ENCODE peak calls at places on chromosomes 6 and 20, in four cellular contexts. X is WTC11, A is GM12878, J is HepG2. G is an unnamed sample.
A peak's percentile ranks its signal among the peaks of the same experiment; 100 is the strongest.

GRCh38 chr6:25107218-25107617 is 171.5 kb upstream of the RIPOR2 start:
- DNase-seq in X (no peak), A (no peak), J (no peak), G (no peak)

GRCh38 chr20:1600736-1601135 is 19.1 kb downstream of the SIRPB1 start:
- DNase-seq in X (no peak), A (no peak), J (no peak), G (no peak)

GRCh38 chr6:144234399-144234798 is 50.7 kb upstream of the UTRN start:
- DNase-seq in X (no peak), A (no peak), J (no peak), G (no peak)

GRCh38 chr20:24959591-24960301 is 10.7 kb downstream of the CST7 start:
- DNase-seq in X (no peak), A (no peak), J (no peak), G (no peak)

GRCh38 chr6:356828-357251 is 34.7 kb upstream of the IRF4 start:
- DNase-seq in X (no peak), A (no peak), J (no peak), G (no peak)

GRCh38 chr6:30820196-30820595 is 64.1 kb upstream of the DDR1 start:
- DNase-seq in X (no peak), A (no peak), J (peak; percentile 65), G (no peak)

GRCh38 chr6:159931112-159931511 is 37.8 kb upstream of the IGF2R start:
- DNase-seq in X (no peak), A (peak; percentile 88), J (no peak), G (no peak)

GRCh38 chr6:148969271-148969666 is 222.4 kb downstream of the UST start:
- DNase-seq in X (no peak), A (no peak), J (no peak), G (no peak)

GRCh38 chr6:79522609-79523008 is 14.6 kb downstream of the LCA5 start:
- DNase-seq in X (no peak), A (no peak), J (no peak), G (no peak)

GRCh38 chr6:71410164-71410566 is 121.6 kb downstream of the OGFRL1 start:
- DNase-seq in X (no peak), A (peak; percentile 5), J (no peak), G (no peak)

DNA sequence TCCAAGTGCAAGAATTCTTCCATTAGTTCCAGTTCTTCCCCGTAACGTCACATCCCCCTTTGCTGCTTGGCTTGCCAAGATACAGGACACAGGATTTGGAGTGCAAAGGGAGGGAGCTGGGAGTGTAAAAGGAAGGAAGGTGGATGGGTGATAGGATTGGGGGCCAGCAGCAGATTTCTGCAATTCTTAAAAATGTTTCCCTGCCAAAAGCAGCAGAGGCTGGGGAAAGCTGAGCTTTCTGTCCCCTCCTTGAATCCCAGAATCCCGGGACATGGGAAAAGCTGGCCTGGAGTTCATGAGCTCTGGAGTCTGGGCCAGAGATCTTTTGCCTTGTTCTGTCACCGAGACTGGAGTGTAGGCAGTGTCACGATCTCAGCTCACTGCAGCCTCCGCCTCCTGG is 60.0 kb upstream of the EPB41L1 start:
- DNase-seq in X (no peak), A (no peak), J (no peak), G (peak; percentile 4)
- TF ChIP-seq NR2C2 in X (no peak), A (no peak), J (no peak), G (no peak)

GRCh38 chr6:131096786-131097185 is 33.7 kb upstream of the EPB41L2 start:
- DNase-seq in X (no peak), A (no peak), J (no peak), G (no peak)

GRCh38 chr6:131107166-131107565 is 28.1 kb upstream of the AKAP7 start:
- DNase-seq in X (no peak), A (no peak), J (peak; percentile 80), G (no peak)

GRCh38 chr6:131103869-131104268 is 31.4 kb upstream of the AKAP7 start:
- DNase-seq in X (no peak), A (no peak), J (no peak), G (no peak)

GRCh38 chr6:131103296-131103695 is 32.0 kb upstream of the AKAP7 start:
- DNase-seq in X (no peak), A (no peak), J (no peak), G (no peak)

DNA sequence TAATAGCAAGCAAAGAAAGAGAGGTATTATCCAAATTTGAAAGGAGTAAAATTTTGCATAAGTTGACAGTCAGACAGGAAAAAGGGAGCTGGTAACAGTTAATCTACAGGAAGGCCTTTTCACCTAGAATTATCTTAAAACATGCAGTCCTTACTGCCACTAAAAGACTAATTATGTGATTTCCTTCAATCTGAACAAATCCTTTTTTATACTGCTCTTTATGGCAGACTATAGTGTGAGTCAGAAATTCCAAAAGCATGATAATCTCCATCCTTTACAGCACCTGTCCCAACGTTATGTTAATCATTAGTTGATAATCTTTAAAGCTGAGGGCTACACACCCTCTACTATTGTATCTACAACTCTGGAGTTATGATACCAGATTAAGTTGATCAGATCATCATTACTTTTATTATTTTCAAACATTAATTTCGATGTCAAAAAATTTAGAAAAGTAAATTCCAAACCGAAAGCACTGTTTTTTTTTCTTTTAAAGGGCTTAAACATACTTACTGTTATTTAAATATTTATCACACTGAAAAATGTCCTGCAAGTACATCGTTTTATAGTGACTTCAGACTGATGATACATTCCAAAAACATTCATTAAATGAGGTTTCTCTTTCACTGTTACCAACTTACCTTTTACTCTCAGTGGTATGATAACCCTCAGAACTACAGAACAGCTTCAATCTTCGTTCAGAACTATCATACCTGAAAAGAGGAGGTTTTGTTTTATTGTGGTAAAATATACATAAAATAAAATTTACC is 33.2 kb upstream of the AKAP7 start:
- DNase-seq in X (no peak), A (no peak), J (no peak), G (no peak)
- TF ChIP-seq NR2C2 in X (no peak), A (no peak), J (no peak), G (no peak)

GRCh38 chr6:45653117-45653883 is 275.6 kb upstream of the SUPT3H start:
- DNase-seq in X (no peak), A (no peak), J (no peak), G (no peak)

GRCh38 chr6:45657243-45657642 is 279.5 kb upstream of the SUPT3H start:
- DNase-seq in X (no peak), A (no peak), J (no peak), G (no peak)

GRCh38 chr6:45654673-45655072 is 276.9 kb upstream of the SUPT3H start:
- DNase-seq in X (no peak), A (no peak), J (no peak), G (no peak)

GRCh38 chr6:45658396-45658795 is 280.7 kb upstream of the SUPT3H start:
- DNase-seq in X (no peak), A (no peak), J (no peak), G (no peak)

DNA sequence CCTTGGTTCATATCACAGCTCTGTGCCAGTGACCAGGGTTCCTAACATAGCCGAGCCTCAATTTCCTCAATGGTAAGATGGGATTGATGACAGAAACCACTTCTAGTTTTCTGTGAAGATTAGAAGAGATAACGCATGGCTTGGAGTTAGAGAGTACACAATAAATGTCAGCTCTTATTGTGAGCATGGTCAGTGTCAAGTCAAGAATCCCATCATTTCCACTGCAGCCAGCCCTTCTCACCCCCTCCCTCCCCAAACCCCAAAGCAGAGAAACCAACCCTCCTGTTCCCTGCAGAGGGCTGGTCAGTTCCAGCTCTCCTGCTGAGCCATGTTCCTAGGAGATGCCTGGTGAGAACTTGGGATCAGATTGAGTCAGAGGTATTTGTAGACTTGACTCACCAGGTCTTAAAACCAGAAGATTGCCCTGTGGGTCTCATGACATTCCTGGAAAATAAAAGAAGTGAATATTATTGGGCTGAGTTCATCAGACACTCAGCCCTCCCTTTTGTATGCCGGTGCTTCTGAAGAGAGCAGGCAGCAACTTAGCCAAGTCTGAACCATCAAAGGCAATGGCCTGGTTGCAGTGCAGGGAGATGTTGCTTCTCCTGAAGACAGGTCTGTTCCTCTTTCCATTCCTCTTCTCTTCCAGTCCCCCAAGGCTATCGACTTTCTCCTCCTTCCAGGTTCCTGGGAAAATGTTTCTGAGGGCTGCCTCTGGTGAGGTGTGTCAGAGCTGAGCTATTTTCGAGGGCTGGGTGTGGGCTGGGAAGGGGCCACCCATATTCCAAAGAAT is 278.1 kb upstream of the SUPT3H start:
- DNase-seq in X (no peak), A (no peak), J (no peak), G (no peak)
- TF ChIP-seq NR2C2 in X (no peak), A (no peak), J (no peak), G (no peak)

GRCh38 chr6:26216015-26216885 is 129.0 kb downstream of the HFE start:
- DNase-seq in X (no peak), A (peak; percentile 100), J (peak; percentile 99), G (peak; percentile 83)
- TF ChIP-seq NR2C2 in X (no peak), A (no peak), J (no peak), G (peak; percentile 93)

GRCh38 chr6:146347090-146347489 is 196.5 kb upstream of the RAB32 start:
- DNase-seq in X (no peak), A (no peak), J (peak; percentile 12), G (no peak)
- TF ChIP-seq NR2C2 in X (no peak), A (no peak), J (no peak), G (no peak)

GRCh38 chr20:35718972-35719635 is 19.9 kb downstream of the ROMO1 start:
- DNase-seq in X (no peak), A (no peak), J (no peak), G (no peak)
- TF ChIP-seq NR2C2 in X (no peak), A (no peak), J (no peak), G (no peak)

DNA sequence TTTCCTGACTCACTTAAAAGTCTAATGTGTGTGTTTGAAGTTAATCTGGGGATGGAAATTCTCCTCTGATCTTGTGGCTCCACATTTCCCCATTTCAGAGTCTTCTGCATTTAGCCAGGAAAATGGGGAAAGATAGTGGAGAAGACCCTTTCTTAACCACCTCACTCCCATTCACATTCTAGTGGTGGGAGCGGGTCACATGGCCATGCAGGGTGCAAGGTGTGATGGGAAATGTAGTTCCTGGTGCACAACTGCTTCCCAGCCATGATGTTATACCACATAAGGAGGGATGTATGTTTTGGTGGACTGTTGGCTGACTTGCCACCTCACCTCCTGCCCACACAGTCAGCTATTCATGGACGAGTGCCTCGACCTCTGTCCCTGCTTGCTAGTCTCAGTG is 61.8 kb downstream of the BANF2 start:
- DNase-seq in X (no peak), A (no peak), J (no peak), G (no peak)
- TF ChIP-seq NR2C2 in X (no peak), A (no peak), J (no peak), G (no peak)